ENCODE peak calls at places on chromosomes 7 and 10, in eight cellular contexts. M, U, L, W, X, Z, J and S are unnamed samples.

GRCh38 chr10:31490858-31491504 is 172.0 kb downstream of the ZEB1 start:
- DNase-seq in M (peak; percentile 29), U (no peak), L (peak; percentile 52), W (peak; percentile 71), X (peak; percentile 11), Z (peak; percentile 16), J (no peak), S (no peak)

GRCh38 chr7:112140600-112140999 is 65.6 kb downstream of the DOCK4 start:
- DNase-seq in M (peak; percentile 19), U (no peak), L (no peak), W (no peak), X (no peak), Z (no peak), J (no peak), S (no peak)

GRCh38 chr7:28296571-28297483 is 115.5 kb upstream of the CREB5 start:
- DNase-seq in M (peak; percentile 69), U (no peak), L (peak; percentile 56), W (peak; percentile 68), X (no peak), Z (peak; percentile 47), J (no peak), S (peak; percentile 65)

GRCh38 chr7:141511370-141512335 is 39.6 kb upstream of the AGK start:
- DNase-seq in M (no peak), U (peak; percentile 56), L (no peak), W (peak; percentile 20), X (no peak), Z (no peak), J (no peak), S (no peak)

GRCh38 chr10:74544106-74544505 is 282.3 kb upstream of the KAT6B start:
- DNase-seq in M (peak; percentile 34), U (no peak), L (peak; percentile 34), W (peak; percentile 52), X (peak; percentile 9), Z (no peak), J (no peak), S (no peak)

GRCh38 chr7:74138334-74138867 is 35.8 kb upstream of the EIF4H start:
- DNase-seq in M (no peak), U (no peak), L (no peak), W (no peak), X (no peak), Z (no peak), J (no peak), S (no peak)

GRCh38 chr10:18224626-18225445 is 84.6 kb downstream of the CACNB2 start:
- DNase-seq in M (no peak), U (no peak), L (no peak), W (no peak), X (no peak), Z (no peak), J (no peak), S (no peak)

GRCh38 chr7:31478018-31478417 is 35.9 kb upstream of the ITPRID1 start:
- DNase-seq in M (no peak), U (no peak), L (no peak), W (no peak), X (no peak), Z (no peak), J (no peak), S (no peak)

GRCh38 chr7:2956526-2957368 is 86.9 kb downstream of the CARD11 start:
- DNase-seq in M (peak; percentile 5), U (no peak), L (peak; percentile 67), W (peak; percentile 60), X (no peak), Z (no peak), J (peak; percentile 39), S (peak; percentile 48)

GRCh38 chr10:29619273-29619672 is 15.5 kb downstream of the SVIL start:
- DNase-seq in M (peak; percentile 90), U (no peak), L (peak; percentile 83), W (peak; percentile 40), X (no peak), Z (no peak), J (peak; percentile 49), S (no peak)

GRCh38 chr10:103259989-103260388 is 14.3 kb downstream of the RPEL1 start:
- DNase-seq in M (no peak), U (no peak), L (no peak), W (no peak), X (no peak), Z (no peak), J (no peak), S (no peak)

GRCh38 chr10:104391150-104391968 is 37.7 kb downstream of the CFAP58 start:
- DNase-seq in M (no peak), U (no peak), L (peak; percentile 3), W (peak; percentile 21), X (no peak), Z (no peak), J (no peak), S (no peak)

DNA sequence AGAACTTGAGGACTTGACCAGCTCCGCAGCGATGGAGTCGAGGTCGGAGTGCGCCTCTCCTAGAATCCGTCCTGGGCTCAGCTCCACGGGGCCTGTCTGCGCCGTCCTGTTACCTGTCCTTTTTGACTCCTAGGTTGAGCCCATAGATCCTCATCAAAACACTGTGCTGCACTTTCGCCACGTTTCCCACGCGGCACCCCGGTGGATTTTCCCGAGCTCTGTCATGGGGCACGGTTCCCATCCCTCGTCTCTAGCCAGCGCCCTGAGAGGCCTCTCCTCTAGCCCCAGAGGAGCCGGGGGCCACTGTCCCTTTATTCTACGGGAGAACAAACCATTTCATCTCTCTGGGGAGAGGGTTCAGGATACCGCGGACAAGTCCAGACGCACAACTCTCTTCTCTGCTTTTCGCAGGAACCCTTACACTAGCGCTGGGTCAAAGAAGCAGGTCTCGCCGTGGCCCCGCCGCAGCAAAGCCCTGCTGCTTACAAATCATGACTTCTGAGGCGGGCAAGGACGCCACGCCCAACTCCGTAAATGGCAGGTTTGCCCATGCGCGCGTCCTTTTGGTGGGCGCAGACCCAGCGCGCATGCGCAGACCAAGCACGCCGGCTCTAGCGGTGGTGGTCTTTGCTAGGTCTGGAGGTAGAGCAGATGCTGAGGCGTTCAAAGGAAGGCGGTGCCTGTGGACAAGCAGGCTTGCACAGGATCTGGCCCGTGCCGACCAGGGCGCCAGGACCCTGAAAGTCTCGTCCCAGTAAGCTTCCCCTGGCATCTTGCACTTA is 10.3 kb upstream of the ANKRD7 start:
- DNase-seq in M (peak; percentile 82), U (peak; percentile 90), L (peak; percentile 70), W (peak; percentile 90), X (no peak), Z (peak; percentile 85), J (peak; percentile 55), S (peak; percentile 63)
- H3K4me3 ChIP-seq in M (peak overlapping the region; percentile 93), U (peak overlapping the region; percentile 61), L (peak overlapping the region; percentile 65), W (peak overlapping the region; percentile 88), X (no peak overlapping the region), Z (peak overlapping the region; percentile 58), J (peak overlapping the region; percentile 75), S (peak overlapping the region; percentile 44)

DNA sequence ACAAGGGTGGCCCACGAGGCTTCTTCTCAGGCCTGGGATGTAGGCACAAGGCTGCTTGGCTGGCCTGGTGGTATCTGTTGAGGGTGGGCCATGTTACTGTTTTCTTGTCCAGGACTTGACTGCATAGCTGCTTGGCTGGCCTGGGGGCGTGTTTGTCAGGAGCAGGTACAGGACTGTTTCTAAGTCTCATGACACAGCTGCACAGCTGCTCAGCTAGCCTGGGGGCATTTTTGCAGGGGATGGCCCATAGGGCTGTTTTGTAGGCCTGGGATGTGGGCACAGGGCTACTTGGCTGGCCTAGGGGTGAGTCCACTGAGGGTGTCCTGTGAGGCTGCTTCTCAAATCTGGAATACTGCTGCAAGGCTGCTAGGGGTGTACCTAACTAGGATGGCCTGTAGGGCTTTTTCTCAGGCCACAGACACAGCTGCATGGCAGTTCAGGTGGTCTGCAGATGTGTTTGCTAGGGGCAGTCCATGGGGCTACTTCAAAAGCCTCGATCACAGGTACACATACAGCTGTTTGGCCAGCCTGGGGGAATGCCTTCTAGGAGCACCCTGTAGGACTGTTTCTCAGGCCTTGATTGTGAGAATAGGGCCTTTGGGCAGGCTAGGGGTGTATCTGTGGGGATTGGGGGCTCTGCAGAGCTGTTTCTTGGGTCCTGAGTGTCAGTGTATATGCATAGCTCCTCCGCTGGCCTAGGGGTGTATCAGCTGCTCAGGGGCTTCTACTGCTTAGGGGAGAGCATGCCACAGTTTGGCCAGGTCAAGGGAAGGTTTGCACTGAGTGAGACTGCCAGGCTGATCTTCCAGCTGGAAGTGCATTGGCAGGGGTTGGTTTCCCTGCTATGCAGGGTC is 26.6 kb upstream of the PLA2G12B start:
- DNase-seq in M (no peak), U (no peak), L (no peak), W (no peak), X (no peak), Z (no peak), J (no peak), S (no peak)
- H3K9me3 ChIP-seq in M (peaks cover 43% of the 10 kb centered on the region), U (no peaks in the 10 kb centered on the region), L (peaks cover 6% of the 10 kb centered on the region), W (peaks cover 12% of the 10 kb centered on the region), X (no peaks in the 10 kb centered on the region), Z (no peaks in the 10 kb centered on the region), J (peaks cover 7% of the 10 kb centered on the region), S (peaks cover 21% of the 10 kb centered on the region)

DNA sequence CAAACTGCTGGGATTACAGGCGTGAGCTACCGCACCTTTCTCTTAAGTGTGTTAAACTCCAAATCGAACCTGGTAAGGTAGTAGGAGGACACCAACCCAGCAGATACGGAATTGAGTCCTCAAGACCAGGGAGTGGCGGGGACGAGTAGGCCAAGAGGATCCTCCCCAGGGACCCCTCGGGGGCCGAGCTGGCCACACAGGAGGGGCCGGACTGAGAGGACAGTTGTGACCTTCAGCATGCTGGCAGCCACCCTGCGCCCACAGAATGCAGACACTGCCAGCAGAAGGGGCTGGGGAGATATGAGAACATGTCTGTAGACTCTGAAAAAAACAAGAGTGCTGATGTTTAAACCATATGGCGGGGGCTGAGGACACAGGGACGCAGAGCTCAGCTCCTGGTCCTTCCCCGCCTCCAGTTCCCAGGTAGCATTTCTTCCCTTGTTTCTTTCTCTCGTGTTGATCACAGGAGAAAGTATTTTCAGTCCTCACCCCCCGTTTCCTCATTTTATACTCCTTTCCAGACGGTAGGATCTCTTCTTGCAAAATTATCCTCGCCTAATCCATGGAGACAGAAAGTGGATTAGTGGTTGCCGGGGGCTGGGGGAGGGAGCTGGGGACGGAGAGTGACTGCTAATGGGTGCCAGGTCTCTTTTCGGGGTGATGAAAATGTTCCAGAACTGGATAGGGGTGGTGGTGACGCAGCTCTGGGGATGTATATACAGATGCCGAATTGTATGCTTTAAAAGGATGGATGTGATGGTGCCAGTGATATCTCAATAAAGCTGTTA is 11.5 kb upstream of the UNCX start:
- DNase-seq in M (no peak), U (no peak), L (no peak), W (no peak), X (no peak), Z (no peak), J (no peak), S (no peak)
- H3K27me3 ChIP-seq in M (peaks cover 57% of the 10 kb centered on the region), U (no peaks in the 10 kb centered on the region), L (peaks cover 70% of the 10 kb centered on the region), W (peaks cover 71% of the 10 kb centered on the region), X (peaks cover 46% of the 10 kb centered on the region), Z (peaks cover 25% of the 10 kb centered on the region), J (peaks cover 67% of the 10 kb centered on the region), S (peaks cover 2% of the 10 kb centered on the region)

GRCh38 chr10:50990568-50991495 is 83.5 kb upstream of the PRKG1 start:
- DNase-seq in M (peak; percentile 89), U (peak; percentile 82), L (peak; percentile 95), W (peak; percentile 91), X (no peak), Z (no peak), J (peak; percentile 70), S (peak; percentile 61)

GRCh38 chr10:50991496-50992355 is 82.6 kb upstream of the PRKG1 start:
- DNase-seq in M (peak; percentile 74), U (peak; percentile 89), L (peak; percentile 67), W (peak; percentile 79), X (no peak), Z (no peak), J (no peak), S (peak; percentile 28)

GRCh38 chr10:50992972-50993766 is 81.1 kb upstream of the PRKG1 start:
- DNase-seq in M (peak; percentile 92), U (peak; percentile 67), L (peak; percentile 88), W (peak; percentile 95), X (no peak), Z (no peak), J (peak; percentile 80), S (peak; percentile 63)

GRCh38 chr10:50992356-50992866 is 81.9 kb upstream of the PRKG1 start:
- DNase-seq in M (peak; percentile 51), U (peak; percentile 49), L (peak; percentile 31), W (peak; percentile 30), X (no peak), Z (no peak), J (no peak), S (no peak)

GRCh38 chr10:50993817-50994251 is 80.5 kb upstream of the PRKG1 start:
- DNase-seq in M (peak; percentile 86), U (no peak), L (peak; percentile 89), W (peak; percentile 84), X (no peak), Z (no peak), J (peak; percentile 67), S (peak; percentile 20)
- H3K4me3 ChIP-seq in M (peak overlapping the region; percentile 95), U (peak overlapping the region; percentile 78), L (peak overlapping the region; percentile 82), W (peak overlapping the region; percentile 95), X (no peak overlapping the region), Z (no peak overlapping the region), J (peak overlapping the region; percentile 80), S (peak overlapping the region; percentile 26)